ENCODE peak calls at places on chromosomes 12 and 14, in five cellular contexts. One of them, this sample, is unnamed.

GRCh38 chr14:61281186-61281676 is at the start of gene TMEM30B:
- DNase-seq in Daoy: no peak
- DNase-seq in activated naive CD8-positive, alpha-beta T cell treated with anti-CD3 and anti-CD28 coated beads, Interleukin-2, amount 50 U/mL, for 24 hours: peak; percentile 27
- DNase-seq in NCI-H460: no peak
- DNase-seq in AG10803: no peak
- DNase-seq in this sample: peak; percentile 89

GRCh38 chr12:107131832-107132616 is 38.7 kb upstream of the CRY1 start:
- DNase-seq in activated naive CD8-positive, alpha-beta T cell treated with anti-CD3 and anti-CD28 coated beads, Interleukin-2, amount 50 U/mL, for 24 hours: no peak
- DNase-seq in Daoy: peak; percentile 63
- DNase-seq in AG10803: peak; percentile 61
- DNase-seq in NCI-H460: peak; percentile 58
- DNase-seq in this sample: peak; percentile 80

GRCh38 chr14:104389326-104390220 is 190.0 kb upstream of the C14orf180 start:
- DNase-seq in NCI-H460: no peak
- DNase-seq in AG10803: no peak
- DNase-seq in Daoy: no peak
- DNase-seq in activated naive CD8-positive, alpha-beta T cell treated with anti-CD3 and anti-CD28 coated beads, Interleukin-2, amount 50 U/mL, for 24 hours: no peak
- DNase-seq in this sample: no peak

GRCh38 chr12:31728289-31728916 is 418 bp downstream of the AMN1 start:
- DNase-seq in NCI-H460: no peak
- DNase-seq in AG10803: no peak
- DNase-seq in activated naive CD8-positive, alpha-beta T cell treated with anti-CD3 and anti-CD28 coated beads, Interleukin-2, amount 50 U/mL, for 24 hours: peak; percentile 52
- DNase-seq in Daoy: peak; percentile 51
- DNase-seq in this sample: no peak

GRCh38 chr14:104528496-104528895 is 51.1 kb upstream of the C14orf180 start:
- DNase-seq in AG10803: no peak
- DNase-seq in Daoy: no peak
- DNase-seq in NCI-H460: no peak
- DNase-seq in activated naive CD8-positive, alpha-beta T cell treated with anti-CD3 and anti-CD28 coated beads, Interleukin-2, amount 50 U/mL, for 24 hours: no peak
- DNase-seq in this sample: no peak

GRCh38 chr12:53561590-53561953 is 54.3 kb upstream of the NPFF start:
- DNase-seq in NCI-H460: peak; percentile 85
- DNase-seq in AG10803: peak; percentile 91
- DNase-seq in Daoy: peak; percentile 71
- DNase-seq in activated naive CD8-positive, alpha-beta T cell treated with anti-CD3 and anti-CD28 coated beads, Interleukin-2, amount 50 U/mL, for 24 hours: no peak
- DNase-seq in this sample: no peak

GRCh38 chr14:52845079-52845478 is 53.7 kb upstream of the GNPNAT1 start:
- DNase-seq in activated naive CD8-positive, alpha-beta T cell treated with anti-CD3 and anti-CD28 coated beads, Interleukin-2, amount 50 U/mL, for 24 hours: no peak
- DNase-seq in AG10803: peak; percentile 24
- DNase-seq in NCI-H460: no peak
- DNase-seq in Daoy: no peak
- DNase-seq in this sample: no peak

GRCh38 chr12:14325716-14326343 is 39.7 kb upstream of the ATF7IP start:
- DNase-seq in activated naive CD8-positive, alpha-beta T cell treated with anti-CD3 and anti-CD28 coated beads, Interleukin-2, amount 50 U/mL, for 24 hours: no peak
- DNase-seq in Daoy: no peak
- DNase-seq in NCI-H460: no peak
- DNase-seq in AG10803: no peak
- DNase-seq in this sample: no peak

GRCh38 chr14:34023824-34024767 is 73.2 kb upstream of the EGLN3 start:
- DNase-seq in Daoy: no peak
- DNase-seq in AG10803: no peak
- DNase-seq in activated naive CD8-positive, alpha-beta T cell treated with anti-CD3 and anti-CD28 coated beads, Interleukin-2, amount 50 U/mL, for 24 hours: no peak
- DNase-seq in NCI-H460: no peak
- DNase-seq in this sample: peak; percentile 29

GRCh38 chr12:125356111-125356510 is 290.9 kb downstream of the AACS start:
- DNase-seq in Daoy: no peak
- DNase-seq in activated naive CD8-positive, alpha-beta T cell treated with anti-CD3 and anti-CD28 coated beads, Interleukin-2, amount 50 U/mL, for 24 hours: no peak
- DNase-seq in AG10803: no peak
- DNase-seq in NCI-H460: no peak
- DNase-seq in this sample: no peak

GRCh38 chr14:104799657-104800599 is 973 bp upstream of the ZBTB42 start:
- DNase-seq in AG10803: peak; percentile 71
- DNase-seq in Daoy: peak; percentile 81
- DNase-seq in activated naive CD8-positive, alpha-beta T cell treated with anti-CD3 and anti-CD28 coated beads, Interleukin-2, amount 50 U/mL, for 24 hours: peak; percentile 81
- DNase-seq in NCI-H460: peak; percentile 57
- DNase-seq in this sample: peak; percentile 84

GRCh38 chr14:104237651-104238423 is 99.5 kb downstream of the KIF26A start:
- DNase-seq in NCI-H460: no peak
- DNase-seq in AG10803: no peak
- DNase-seq in activated naive CD8-positive, alpha-beta T cell treated with anti-CD3 and anti-CD28 coated beads, Interleukin-2, amount 50 U/mL, for 24 hours: no peak
- DNase-seq in Daoy: no peak
- DNase-seq in this sample: no peak

GRCh38 chr12:104510145-104510872 is 53.6 kb downstream of the CHST11 start:
- DNase-seq in Daoy: no peak
- DNase-seq in AG10803: no peak
- DNase-seq in NCI-H460: no peak
- DNase-seq in activated naive CD8-positive, alpha-beta T cell treated with anti-CD3 and anti-CD28 coated beads, Interleukin-2, amount 50 U/mL, for 24 hours: no peak
- DNase-seq in this sample: no peak

GRCh38 chr14:77542349-77543239 is 44.0 kb upstream of the ISM2 start:
- DNase-seq in AG10803: no peak
- DNase-seq in Daoy: no peak
- DNase-seq in NCI-H460: no peak
- DNase-seq in activated naive CD8-positive, alpha-beta T cell treated with anti-CD3 and anti-CD28 coated beads, Interleukin-2, amount 50 U/mL, for 24 hours: no peak
- DNase-seq in this sample: peak; percentile 10

GRCh38 chr12:89212339-89212771 is 139.9 kb downstream of the DUSP6 start:
- DNase-seq in Daoy: no peak
- DNase-seq in activated naive CD8-positive, alpha-beta T cell treated with anti-CD3 and anti-CD28 coated beads, Interleukin-2, amount 50 U/mL, for 24 hours: no peak
- DNase-seq in NCI-H460: no peak
- DNase-seq in AG10803: no peak
- DNase-seq in this sample: no peak

GRCh38 chr14:92987148-92987570 is 64.2 kb downstream of the CHGA start:
- DNase-seq in NCI-H460: no peak
- DNase-seq in Daoy: no peak
- DNase-seq in AG10803: no peak
- DNase-seq in activated naive CD8-positive, alpha-beta T cell treated with anti-CD3 and anti-CD28 coated beads, Interleukin-2, amount 50 U/mL, for 24 hours: no peak
- DNase-seq in this sample: no peak

GRCh38 chr12:52215587-52216031 is 17.4 kb upstream of the KRT7 start:
- DNase-seq in AG10803: no peak
- DNase-seq in activated naive CD8-positive, alpha-beta T cell treated with anti-CD3 and anti-CD28 coated beads, Interleukin-2, amount 50 U/mL, for 24 hours: no peak
- DNase-seq in NCI-H460: no peak
- DNase-seq in Daoy: peak; percentile 92
- DNase-seq in this sample: peak; percentile 72

GRCh38 chr14:44505588-44505987 is 1.5 kb downstream of the FSCB start:
- DNase-seq in AG10803: no peak
- DNase-seq in NCI-H460: no peak
- DNase-seq in Daoy: no peak
- DNase-seq in activated naive CD8-positive, alpha-beta T cell treated with anti-CD3 and anti-CD28 coated beads, Interleukin-2, amount 50 U/mL, for 24 hours: no peak
- DNase-seq in this sample: peak; percentile 38

GRCh38 chr12:120145164-120145563 is 28.6 kb upstream of the RAB35 start:
- DNase-seq in activated naive CD8-positive, alpha-beta T cell treated with anti-CD3 and anti-CD28 coated beads, Interleukin-2, amount 50 U/mL, for 24 hours: no peak
- DNase-seq in AG10803: no peak
- DNase-seq in NCI-H460: no peak
- DNase-seq in Daoy: no peak
- DNase-seq in this sample: no peak

GRCh38 chr12:75658826-75659823 is 147.7 kb upstream of the KRR1 start:
- DNase-seq in NCI-H460: no peak
- DNase-seq in AG10803: peak; percentile 70
- DNase-seq in activated naive CD8-positive, alpha-beta T cell treated with anti-CD3 and anti-CD28 coated beads, Interleukin-2, amount 50 U/mL, for 24 hours: no peak
- DNase-seq in Daoy: peak; percentile 72
- DNase-seq in this sample: no peak

GRCh38 chr12:51393676-51394545 is 2.7 kb upstream of the GALNT6 start:
- DNase-seq in activated naive CD8-positive, alpha-beta T cell treated with anti-CD3 and anti-CD28 coated beads, Interleukin-2, amount 50 U/mL, for 24 hours: peak; percentile 61
- DNase-seq in AG10803: peak; percentile 92
- DNase-seq in Daoy: peak; percentile 93
- DNase-seq in NCI-H460: no peak
- DNase-seq in this sample: no peak

GRCh38 chr12:115451151-115451784 is 767.3 kb upstream of the TBX3 start:
- DNase-seq in AG10803: no peak
- DNase-seq in activated naive CD8-positive, alpha-beta T cell treated with anti-CD3 and anti-CD28 coated beads, Interleukin-2, amount 50 U/mL, for 24 hours: no peak
- DNase-seq in NCI-H460: no peak
- DNase-seq in Daoy: no peak
- DNase-seq in this sample: peak; percentile 53

GRCh38 chr14:23670489-23670888 is 34.3 kb downstream of the DHRS2 start:
- DNase-seq in Daoy: no peak
- DNase-seq in activated naive CD8-positive, alpha-beta T cell treated with anti-CD3 and anti-CD28 coated beads, Interleukin-2, amount 50 U/mL, for 24 hours: no peak
- DNase-seq in NCI-H460: no peak
- DNase-seq in AG10803: no peak
- DNase-seq in this sample: no peak

GRCh38 chr12:790253-790563 is 37.8 kb downstream of the WNK1 start:
- DNase-seq in Daoy: peak; percentile 18
- DNase-seq in NCI-H460: no peak
- DNase-seq in activated naive CD8-positive, alpha-beta T cell treated with anti-CD3 and anti-CD28 coated beads, Interleukin-2, amount 50 U/mL, for 24 hours: no peak
- DNase-seq in AG10803: no peak
- DNase-seq in this sample: no peak

GRCh38 chr12:69389836-69390235 is 30.3 kb downstream of the YEATS4 start:
- DNase-seq in activated naive CD8-positive, alpha-beta T cell treated with anti-CD3 and anti-CD28 coated beads, Interleukin-2, amount 50 U/mL, for 24 hours: no peak
- DNase-seq in AG10803: peak; percentile 62
- DNase-seq in Daoy: no peak
- DNase-seq in NCI-H460: no peak
- DNase-seq in this sample: no peak

GRCh38 chr12:1531160-1531653 is 63.2 kb downstream of the FBXL14 start:
- DNase-seq in AG10803: no peak
- DNase-seq in NCI-H460: no peak
- DNase-seq in activated naive CD8-positive, alpha-beta T cell treated with anti-CD3 and anti-CD28 coated beads, Interleukin-2, amount 50 U/mL, for 24 hours: no peak
- DNase-seq in Daoy: peak; percentile 34
- DNase-seq in this sample: no peak

GRCh38 chr12:7142809-7143465 is 12.8 kb downstream of the CLSTN3 start:
- DNase-seq in AG10803: no peak
- DNase-seq in NCI-H460: no peak
- DNase-seq in activated naive CD8-positive, alpha-beta T cell treated with anti-CD3 and anti-CD28 coated beads, Interleukin-2, amount 50 U/mL, for 24 hours: no peak
- DNase-seq in Daoy: no peak
- DNase-seq in this sample: no peak

GRCh38 chr12:46404225-46404631 is 31.7 kb upstream of the SLC38A2 start:
- DNase-seq in NCI-H460: no peak
- DNase-seq in activated naive CD8-positive, alpha-beta T cell treated with anti-CD3 and anti-CD28 coated beads, Interleukin-2, amount 50 U/mL, for 24 hours: no peak
- DNase-seq in Daoy: no peak
- DNase-seq in AG10803: peak; percentile 97
- DNase-seq in this sample: no peak

GRCh38 chr14:94388027-94388895 is at the start of gene SERPINA1:
- DNase-seq in Daoy: peak; percentile 88
- DNase-seq in NCI-H460: no peak
- DNase-seq in activated naive CD8-positive, alpha-beta T cell treated with anti-CD3 and anti-CD28 coated beads, Interleukin-2, amount 50 U/mL, for 24 hours: no peak
- DNase-seq in AG10803: no peak
- DNase-seq in this sample: no peak

GRCh38 chr12:131155131-131155530 is 201.4 kb downstream of the ADGRD1 start:
- DNase-seq in Daoy: no peak
- DNase-seq in AG10803: no peak
- DNase-seq in activated naive CD8-positive, alpha-beta T cell treated with anti-CD3 and anti-CD28 coated beads, Interleukin-2, amount 50 U/mL, for 24 hours: no peak
- DNase-seq in NCI-H460: no peak
- DNase-seq in this sample: no peak

GRCh38 chr14:99117671-99118045 is 154.3 kb downstream of the BCL11B start:
- DNase-seq in activated naive CD8-positive, alpha-beta T cell treated with anti-CD3 and anti-CD28 coated beads, Interleukin-2, amount 50 U/mL, for 24 hours: no peak
- DNase-seq in Daoy: no peak
- DNase-seq in NCI-H460: no peak
- DNase-seq in AG10803: no peak
- DNase-seq in this sample: no peak

GRCh38 chr14:94907626-94908261 is 137.8 kb upstream of the GSC start:
- DNase-seq in NCI-H460: no peak
- DNase-seq in activated naive CD8-positive, alpha-beta T cell treated with anti-CD3 and anti-CD28 coated beads, Interleukin-2, amount 50 U/mL, for 24 hours: no peak
- DNase-seq in Daoy: peak; percentile 15
- DNase-seq in AG10803: no peak
- DNase-seq in this sample: no peak

GRCh38 chr12:130859128-130859527 is 12.7 kb upstream of the RAN start:
- DNase-seq in activated naive CD8-positive, alpha-beta T cell treated with anti-CD3 and anti-CD28 coated beads, Interleukin-2, amount 50 U/mL, for 24 hours: no peak
- DNase-seq in NCI-H460: no peak
- DNase-seq in Daoy: no peak
- DNase-seq in AG10803: no peak
- DNase-seq in this sample: no peak

GRCh38 chr12:76032043-76032981 is 736 bp upstream of the PHLDA1 start:
- DNase-seq in AG10803: peak; percentile 67
- DNase-seq in NCI-H460: peak; percentile 41
- DNase-seq in Daoy: peak; percentile 75
- DNase-seq in activated naive CD8-positive, alpha-beta T cell treated with anti-CD3 and anti-CD28 coated beads, Interleukin-2, amount 50 U/mL, for 24 hours: peak; percentile 58
- DNase-seq in this sample: peak; percentile 94

GRCh38 chr12:82688035-82688501 is 1.4 kb downstream of the TMTC2 start:
- DNase-seq in AG10803: peak; percentile 17
- DNase-seq in Daoy: peak; percentile 1
- DNase-seq in NCI-H460: no peak
- DNase-seq in activated naive CD8-positive, alpha-beta T cell treated with anti-CD3 and anti-CD28 coated beads, Interleukin-2, amount 50 U/mL, for 24 hours: no peak
- DNase-seq in this sample: no peak

GRCh38 chr12:92080390-92081285 is 65.0 kb downstream of the BTG1 start:
- DNase-seq in activated naive CD8-positive, alpha-beta T cell treated with anti-CD3 and anti-CD28 coated beads, Interleukin-2, amount 50 U/mL, for 24 hours: no peak
- DNase-seq in NCI-H460: peak; percentile 69
- DNase-seq in Daoy: peak; percentile 90
- DNase-seq in AG10803: peak; percentile 97
- DNase-seq in this sample: peak; percentile 85

GRCh38 chr14:101947577-101947903 is 16.8 kb upstream of the DYNC1H1 start:
- DNase-seq in activated naive CD8-positive, alpha-beta T cell treated with anti-CD3 and anti-CD28 coated beads, Interleukin-2, amount 50 U/mL, for 24 hours: no peak
- DNase-seq in AG10803: no peak
- DNase-seq in NCI-H460: no peak
- DNase-seq in Daoy: no peak
- DNase-seq in this sample: no peak

This sample was measured in mesendoderm.